ENCODE peak calls at places on chromosomes 7 and 10, in four cellular contexts. Y is GM23248, V is non-pigmented ciliary epithelial cell, B is thoracic aorta. U is an unnamed sample.

GRCh38 chr7:7122701-7123281 is 59.6 kb upstream of the C1GALT1 start:
- DNase-seq in V (no peak), B (no peak), Y (peak), U (no peak)

GRCh38 chr7:3805151-3805550 is 504.1 kb downstream of the SDK1 start:
- DNase-seq in V (peak), Y (no peak), B (no peak), U (no peak)

GRCh38 chr7:141185369-141185967 is 111.6 kb downstream of the TMEM178B start:
- DNase-seq in B (no peak), Y (no peak), V (no peak), U (no peak)

GRCh38 chr10:132592790-132593788 is 55.5 kb downstream of the INPP5A start:
- DNase-seq in B (no peak), Y (no peak), V (no peak), U (no peak)

GRCh38 chr10:21030096-21030495 is 133.0 kb upstream of the NEBL start:
- DNase-seq in Y (no peak), V (no peak), B (no peak), U (no peak)

GRCh38 chr7:93025389-93025788 is 92.4 kb downstream of the SAMD9 start:
- DNase-seq in V (no peak), B (no peak), Y (no peak), U (no peak)

GRCh38 chr7:152931583-152931982 is 172.0 kb downstream of the ACTR3B start:
- DNase-seq in Y (no peak), V (no peak), B (no peak), U (no peak)

GRCh38 chr7:144786522-144786921 is 49.3 kb downstream of the TPK1 start:
- DNase-seq in Y (no peak), V (no peak), B (no peak), U (no peak)

GRCh38 chr7:92523110-92523509 is 5.2 kb downstream of the PEX1 start:
- DNase-seq in Y (no peak), B (no peak), V (no peak), U (no peak)

GRCh38 chr10:11009471-11010308 is 8.0 kb upstream of the CELF2 start:
- DNase-seq in Y (peak), B (no peak), V (no peak), U (no peak)

GRCh38 chr7:148620749-148621372 is 30.3 kb downstream of the C7orf33 start:
- DNase-seq in V (no peak), B (no peak), Y (no peak), U (no peak)

GRCh38 chr7:116554436-116554835 is 29.6 kb downstream of the CAV1 start:
- DNase-seq in B (no peak), V (no peak), Y (no peak), U (no peak)

GRCh38 chr10:47176903-47177860 is 122.8 kb upstream of the GDF10 start:
- DNase-seq in B (no peak), Y (peak), V (no peak), U (no peak)

GRCh38 chr10:77245953-77246352 is 391.7 kb downstream of the KCNMA1 start:
- DNase-seq in Y (peak), V (no peak), B (no peak), U (no peak)

GRCh38 chr10:11757820-11758463 is 15.8 kb downstream of the ECHDC3 start:
- DNase-seq in V (peak), B (peak), Y (peak), U (peak)

GRCh38 chr7:91850455-91850854 is 30.0 kb downstream of the MTERF1 start:
- DNase-seq in V (peak), B (no peak), Y (peak), U (no peak)

GRCh38 chr10:101027281-101027680 is 3.6 kb downstream of the PDZD7 start:
- DNase-seq in B (no peak), Y (no peak), V (no peak), U (no peak)

GRCh38 chr10:8403711-8404371 is 349.4 kb downstream of the GATA3 start:
- DNase-seq in V (no peak), Y (no peak), B (no peak), U (no peak)

GRCh38 chr7:79352323-79352722 is 101.1 kb downstream of the MAGI2 start:
- DNase-seq in B (no peak), V (no peak), Y (no peak), U (no peak)

GRCh38 chr7:116216956-116217570 is 6.7 kb downstream of the TES start:
- DNase-seq in V (no peak), Y (peak), B (no peak), U (no peak)

GRCh38 chr7:35253680-35254495 is at the start of gene TBX20:
- DNase-seq in V (no peak), B (no peak), Y (peak), U (no peak)

GRCh38 chr10:70648427-70648826 is 23.9 kb upstream of the ADAMTS14 start:
- DNase-seq in B (no peak), V (no peak), Y (no peak), U (no peak)

GRCh38 chr10:78859769-78860168 is 209.0 kb upstream of the ZMIZ1 start:
- DNase-seq in B (no peak), Y (no peak), V (no peak), U (no peak)

GRCh38 chr7:157735826-157736225 is 399.0 kb downstream of the DNAJB6 start:
- DNase-seq in Y (no peak), B (no peak), V (no peak), U (no peak)

GRCh38 chr7:121442845-121443244 is 46.7 kb upstream of the FAM3C start:
- DNase-seq in B (no peak), Y (no peak), V (no peak), U (no peak)

GRCh38 chr7:92837214-92837749 is 909 bp upstream of the CDK6 start:
- DNase-seq in B (no peak), V (no peak), Y (peak), U (no peak)

GRCh38 chr7:102039706-102040105 is 222.3 kb downstream of the CUX1 start:
- DNase-seq in Y (no peak), B (no peak), V (no peak), U (no peak)

GRCh38 chr7:39336457-39336856 is 229.7 kb upstream of the YAE1 start:
- DNase-seq in B (no peak), Y (peak), V (peak), U (no peak)

GRCh38 chr10:3787001-3787400 is 2.0 kb upstream of the KLF6 start:
- DNase-seq in V (no peak), Y (peak), B (no peak), U (no peak)

U was measured in type B pancreatic cell.